ENCODE peak calls at places on chromosomes 11 and 22, in six cellular contexts. V is CD8-positive, alpha-beta T cell; G is HCT116; H is heart right ventricle; O is upper lobe of right lung; R is H9. T is an unnamed sample.

GRCh38 chr11:115980336-115980735 is 476.1 kb upstream of the CADM1 start:
- DNase-seq in G (no peak), H (no peak), O (no peak), V (no peak), R (no peak), T (no peak)

GRCh38 chr11:100515087-100515486 is 172.0 kb upstream of the ARHGAP42 start:
- DNase-seq in V (no peak), R (peak; percentile 49), O (no peak), H (no peak), G (no peak), T (no peak)

GRCh38 chr11:59400461-59401261 is 25.6 kb downstream of the OR5A2 start:
- DNase-seq in H (no peak), R (no peak), G (no peak), V (no peak), O (no peak), T (no peak)

GRCh38 chr11:23288001-23288783 is 427.9 kb upstream of the CCDC179 start:
- DNase-seq in H (no peak), V (no peak), R (no peak), G (no peak), O (no peak), T (no peak)

GRCh38 chr11:19978668-19979518 is 181.4 kb downstream of the DBX1 start:
- DNase-seq in G (peak; percentile 65), O (peak; percentile 68), R (no peak), V (no peak), H (no peak), T (no peak)

GRCh38 chr22:45880091-45880651 is 96.8 kb downstream of the WNT7B start:
- DNase-seq in H (no peak), R (peak; percentile 24), O (peak; percentile 62), G (no peak), V (no peak), T (no peak)

GRCh38 chr11:69369210-69369609 is 75.3 kb downstream of the MYEOV start:
- DNase-seq in O (no peak), V (no peak), G (no peak), H (peak; percentile 1), R (peak; percentile 4), T (peak; percentile 0)

GRCh38 chr11:3623126-3623525 is 18.7 kb downstream of the ART5 start:
- DNase-seq in R (no peak), G (no peak), V (no peak), H (no peak), O (peak; percentile 21), T (no peak)

GRCh38 chr11:1497600-1497999 is 11.0 kb upstream of the MOB2 start:
- DNase-seq in H (no peak), V (no peak), O (no peak), R (no peak), G (no peak), T (peak; percentile 7)

GRCh38 chr22:46613606-46613997 is 6.6 kb upstream of the GRAMD4 start:
- DNase-seq in G (no peak), H (no peak), V (no peak), R (no peak), O (no peak), T (peak; percentile 80)

GRCh38 chr11:125592305-125593112 is at the start of gene STT3A:
- DNase-seq in H (peak; percentile 100), G (peak; percentile 100), V (peak; percentile 96), O (peak; percentile 100), R (peak; percentile 100), T (peak; percentile 99)

GRCh38 chr22:45891021-45891421 is 85.9 kb downstream of the WNT7B start:
- DNase-seq in G (no peak), H (no peak), R (no peak), O (peak; percentile 61), V (no peak), T (no peak)

GRCh38 chr11:119540370-119541125 is 117.6 kb upstream of the THY1 start:
- DNase-seq in G (no peak), O (no peak), H (no peak), V (no peak), R (no peak), T (no peak)

GRCh38 chr11:19382131-19382611 is 141.4 kb upstream of the E2F8 start:
- DNase-seq in H (no peak), R (no peak), V (no peak), O (no peak), G (no peak), T (no peak)

GRCh38 chr11:66870616-66871520 is 14.0 kb downstream of the LRFN4 start:
- DNase-seq in G (no peak), V (no peak), R (no peak), H (no peak), O (no peak), T (no peak)

GRCh38 chr11:47997063-47998053 is 17.0 kb downstream of the PTPRJ start:
- DNase-seq in H (no peak), O (no peak), R (no peak), V (no peak), G (no peak), T (no peak)

GRCh38 chr11:104443387-104443786 is 279.4 kb upstream of the PDGFD start:
- DNase-seq in V (no peak), R (no peak), O (no peak), G (no peak), H (no peak), T (no peak)

GRCh38 chr11:17658211-17658610 is 61.2 kb upstream of the MYOD1 start:
- DNase-seq in O (no peak), H (no peak), V (no peak), R (no peak), G (no peak), T (no peak)

GRCh38 chr11:60170566-60170965 is 12.3 kb downstream of the MS4A6A start:
- DNase-seq in G (no peak), H (no peak), V (no peak), O (no peak), R (no peak), T (no peak)

GRCh38 chr11:35087648-35088047 is 51.3 kb upstream of the CD44 start:
- DNase-seq in G (no peak), V (no peak), H (peak; percentile 77), O (no peak), R (no peak), T (peak; percentile 44)

GRCh38 chr11:126341760-126342161 is 13.7 kb upstream of the ST3GAL4 start:
- DNase-seq in R (no peak), H (no peak), O (no peak), V (no peak), G (no peak), T (peak; percentile 27)

GRCh38 chr11:69919659-69920499 is 100.7 kb upstream of the FGF3 start:
- DNase-seq in H (no peak), R (peak; percentile 13), O (no peak), G (no peak), V (no peak), T (peak; percentile 9)

GRCh38 chr11:133948711-133949110 is 8.1 kb downstream of the IGSF9B start:
- DNase-seq in H (no peak), O (no peak), G (no peak), R (no peak), V (no peak), T (no peak)

GRCh38 chr11:15816270-15816871 is 540.0 kb downstream of the SOX6 start:
- DNase-seq in G (no peak), V (no peak), O (no peak), R (no peak), H (peak; percentile 40), T (peak; percentile 43)

GRCh38 chr22:27238935-27239510 is 562.5 kb downstream of the MN1 start:
- DNase-seq in V (no peak), H (peak; percentile 87), G (no peak), O (peak; percentile 70), R (no peak), T (peak; percentile 18)

DNA sequence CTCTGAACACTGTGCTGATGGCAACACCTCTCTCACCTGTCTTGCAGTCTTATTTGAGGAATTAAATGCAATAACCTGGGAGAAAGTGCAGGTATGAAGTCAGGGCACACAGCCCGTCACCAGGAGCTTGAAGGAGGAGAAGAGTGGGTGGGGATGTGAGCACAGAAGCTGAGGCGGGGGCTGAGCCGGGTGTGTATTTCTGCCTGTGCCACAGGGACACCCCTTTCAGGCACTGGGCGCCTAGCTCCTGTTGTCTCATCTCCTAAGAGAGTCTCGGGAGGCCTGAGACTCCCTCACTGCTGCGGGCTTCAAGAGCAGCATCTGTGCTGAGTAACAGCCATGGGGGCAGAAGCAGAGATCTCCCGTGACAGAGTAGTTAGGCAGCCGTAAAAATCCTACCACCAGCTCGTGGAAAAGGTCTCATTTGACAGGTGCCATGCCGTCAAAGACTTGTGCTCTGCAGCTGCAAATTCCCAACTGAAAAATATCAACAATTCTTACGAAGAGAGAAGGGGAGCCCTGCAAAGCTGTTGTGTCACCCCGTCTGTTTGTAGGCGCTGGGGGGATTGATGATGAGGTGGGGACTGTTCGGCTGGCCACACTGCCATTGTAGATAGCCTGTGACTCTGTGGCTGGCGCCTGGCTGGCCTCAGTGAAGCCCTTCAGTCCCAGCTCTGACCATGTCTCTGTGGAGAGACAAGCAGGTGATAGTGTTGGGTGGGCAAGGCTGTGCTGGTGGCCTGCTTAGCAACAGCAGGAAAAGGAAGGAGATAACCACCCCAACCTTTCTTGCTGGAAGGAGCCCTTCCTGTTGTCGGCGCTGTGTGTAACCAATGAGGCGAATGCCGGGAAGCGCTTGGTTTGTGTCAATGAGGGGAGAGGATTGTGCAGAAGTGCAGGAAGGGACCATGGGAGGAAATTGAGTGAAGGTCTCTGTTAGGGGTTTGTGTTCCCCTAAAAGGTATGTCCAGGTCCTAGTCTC is 27.0 kb downstream of the PARVB start:
- DNase-seq in R (no peak), G (no peak), O (no peak), H (no peak), V (no peak), T (no peak)
- TF ChIP-seq CTCF in R (no peak), G (no peak), O (no peak), H (no peak), V (no peak), T (no peak)

DNA sequence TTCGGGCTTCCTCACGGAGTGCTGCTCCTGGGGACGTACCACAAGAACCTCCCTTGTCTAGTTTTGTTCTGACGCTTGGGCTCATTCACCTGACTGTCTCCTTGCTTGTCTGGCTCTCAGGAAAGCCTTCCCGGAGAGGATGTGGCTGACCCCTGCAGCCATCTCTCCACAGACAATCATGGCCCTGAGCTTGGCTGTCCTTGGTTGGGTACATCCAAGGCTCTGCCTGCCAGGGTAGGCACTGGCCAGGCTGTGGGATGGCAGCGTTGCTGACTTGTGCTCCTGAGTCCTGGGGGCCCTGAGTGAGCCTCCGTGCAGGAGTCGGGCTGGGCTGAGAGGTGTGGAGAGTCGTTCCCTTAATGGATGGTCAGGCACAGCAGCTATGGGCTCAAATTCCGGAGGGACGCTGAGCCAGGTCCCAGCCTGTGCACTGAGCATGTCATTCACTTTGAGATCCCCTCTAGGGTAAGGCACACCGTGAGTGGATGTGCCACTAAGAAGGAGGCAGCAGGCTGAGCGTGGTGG is 32.8 kb downstream of the BCR start:
- DNase-seq in R (no peak), V (no peak), O (no peak), H (no peak), G (no peak), T (no peak)
- H3K4me1 ChIP-seq in R (no peaks in the 10 kb centered on the region), V (peaks cover 34% of the 10 kb centered on the region), O (peaks cover 36% of the 10 kb centered on the region), H (peaks cover 73% of the 10 kb centered on the region), G (peaks cover 11% of the 10 kb centered on the region), T (peaks cover 8% of the 10 kb centered on the region)

DNA sequence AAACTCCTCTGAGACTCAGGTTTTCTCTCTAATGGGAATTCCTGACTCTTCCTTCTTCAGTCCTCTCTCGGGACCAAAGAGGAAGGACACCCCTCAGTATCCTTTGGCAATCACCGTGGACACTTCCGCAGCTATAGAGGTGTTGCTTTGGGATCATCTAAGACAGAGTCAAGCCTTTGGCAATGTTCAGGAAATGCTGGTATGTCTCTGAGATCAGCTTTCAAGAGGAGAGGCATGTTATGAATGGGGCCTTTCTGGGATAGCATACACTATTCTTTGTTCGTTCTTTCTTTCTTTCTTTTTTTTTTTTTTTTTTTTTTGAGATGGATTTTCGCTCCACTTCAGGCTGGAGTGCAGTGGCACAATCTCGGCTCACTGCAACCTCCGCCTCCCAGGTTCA is 14.2 kb upstream of the OLFML1 start:
- DNase-seq in O (no peak), R (no peak), G (no peak), H (no peak), V (no peak), T (no peak)
- H3K9me3 ChIP-seq in O (no peaks in the 10 kb centered on the region), R (no peaks in the 10 kb centered on the region), G (no peaks in the 10 kb centered on the region), H (no peaks in the 10 kb centered on the region), V (no peaks in the 10 kb centered on the region), T (no peaks in the 10 kb centered on the region)

GRCh38 chr22:37011472-37011871 is 7.8 kb downstream of the TST start:
- DNase-seq in O (peak; percentile 12), R (no peak), V (no peak), H (no peak), G (no peak), T (no peak)
- TF ChIP-seq CTCF in O (no peak), R (no peak), V (no peak), H (no peak), G (no peak), T (no peak)